ENCODE peak calls at places on chromosomes 7 and 10, in eight cellular contexts. S is effector memory CD4-positive, alpha-beta T cell; E is tibial nerve; L is psoas muscle; Z is adrenal gland; Y is IMR-90; C is uterus; R is CD4-positive, CD25-positive, alpha-beta regulatory T cell. A is an unnamed sample.
A peak's percentile ranks its signal among the peaks of the same experiment; 100 is the strongest.

GRCh38 chr10:47187592-47187991 is 112.4 kb upstream of the GDF10 start:
- DNase-seq in Y (no peak), R (no peak), E (no peak), C (no peak), Z (no peak), L (no peak), S (no peak), A (no peak)

GRCh38 chr10:112721080-112721698 is 228.9 kb upstream of the TCF7L2 start:
- DNase-seq in S (no peak), Z (peak; percentile 50), E (peak; percentile 69), Y (peak; percentile 53), C (no peak), L (no peak), R (no peak), A (peak; percentile 19)

GRCh38 chr7:16978358-16979244 is 96.8 kb upstream of the AGR3 start:
- DNase-seq in Z (no peak), Y (peak; percentile 88), C (no peak), R (no peak), L (no peak), E (no peak), S (no peak), A (no peak)

GRCh38 chr10:117948493-117948892 is 98.2 kb downstream of the RAB11FIP2 start:
- DNase-seq in L (no peak), S (no peak), E (no peak), R (no peak), C (no peak), Y (no peak), Z (no peak), A (no peak)

GRCh38 chr10:76408646-76409045 is 977.2 kb downstream of the LRMDA start:
- DNase-seq in L (no peak), Z (no peak), S (no peak), R (no peak), C (no peak), E (no peak), Y (no peak), A (no peak)

GRCh38 chr10:86330778-86331763 is 35.5 kb downstream of the GRID1 start:
- DNase-seq in C (no peak), R (no peak), S (no peak), L (no peak), Y (no peak), E (no peak), Z (no peak), A (no peak)

GRCh38 chr7:44757311-44757710 is 8.7 kb downstream of the ZMIZ2 start:
- DNase-seq in R (no peak), Y (no peak), Z (no peak), L (no peak), S (no peak), E (no peak), C (peak; percentile 58), A (no peak)

GRCh38 chr10:8312079-8312478 is 257.6 kb downstream of the GATA3 start:
- DNase-seq in C (no peak), R (no peak), L (no peak), S (no peak), Z (no peak), E (no peak), Y (no peak), A (no peak)

GRCh38 chr10:86321568-86321967 is 45.0 kb downstream of the GRID1 start:
- DNase-seq in R (no peak), Y (no peak), Z (no peak), S (no peak), E (no peak), C (no peak), L (no peak), A (peak; percentile 9)

GRCh38 chr10:123573236-123574147 is 92.7 kb upstream of the GPR26 start:
- DNase-seq in L (no peak), Z (peak; percentile 43), C (no peak), Y (no peak), E (no peak), R (peak; percentile 11), S (peak; percentile 3), A (no peak)

GRCh38 chr10:100341953-100342626 is 4.9 kb upstream of the SCD start:
- DNase-seq in R (no peak), Y (peak; percentile 60), Z (peak; percentile 69), E (no peak), S (no peak), L (no peak), C (peak; percentile 23), A (peak; percentile 10)

GRCh38 chr10:78820007-78820362 is 248.8 kb upstream of the ZMIZ1 start:
- DNase-seq in S (no peak), Y (no peak), L (no peak), R (no peak), E (no peak), C (no peak), Z (no peak), A (no peak)

GRCh38 chr7:30252885-30253795 is 31.3 kb upstream of the ZNRF2 start:
- DNase-seq in E (peak; percentile 26), R (no peak), L (peak; percentile 77), Y (no peak), Z (peak; percentile 89), C (no peak), S (no peak), A (no peak)

GRCh38 chr10:58358947-58359346 is 24.1 kb downstream of the UBE2D1 start:
- DNase-seq in R (no peak), C (no peak), Z (no peak), S (no peak), L (no peak), Y (no peak), E (no peak), A (no peak)

GRCh38 chr10:58359541-58359940 is 24.7 kb downstream of the UBE2D1 start:
- DNase-seq in E (no peak), R (no peak), Z (no peak), S (no peak), Y (no peak), L (no peak), C (no peak), A (no peak)

GRCh38 chr10:58361353-58361752 is 23.9 kb upstream of the TFAM start:
- DNase-seq in C (no peak), S (no peak), E (no peak), Y (no peak), L (no peak), Z (no peak), R (no peak), A (no peak)

GRCh38 chr10:58362026-58362799 is 23.0 kb upstream of the TFAM start:
- DNase-seq in R (no peak), S (no peak), Y (peak; percentile 26), E (no peak), C (no peak), L (no peak), Z (no peak), A (no peak)

GRCh38 chr10:58360412-58361004 is 24.7 kb upstream of the TFAM start:
- DNase-seq in E (no peak), L (peak; percentile 65), C (no peak), Y (no peak), S (no peak), Z (peak; percentile 8), R (no peak), A (no peak)
- H3K4me1 ChIP-seq in E (no peaks in the 10 kb centered on the region), L (peaks cover 45% of the 10 kb centered on the region), C (no peaks in the 10 kb centered on the region), Y (peaks cover 1% of the 10 kb centered on the region), S (peaks cover 5% of the 10 kb centered on the region), Z (peaks cover 46% of the 10 kb centered on the region), R (no peaks in the 10 kb centered on the region), A (peaks cover 11% of the 10 kb centered on the region)

GRCh38 chr10:27192284-27192683 is 37.1 kb downstream of the MASTL start:
- DNase-seq in R (no peak), Z (peak; percentile 83), C (no peak), L (no peak), Y (peak; percentile 95), S (no peak), E (no peak), A (no peak)
- H3K27ac ChIP-seq in R (no peak overlapping the region), Z (peak overlapping the region; percentile 52), C (no peak overlapping the region), L (peak overlapping the region; percentile 26), Y (no peak overlapping the region), S (no peak overlapping the region), E (no peak overlapping the region), A (no peak overlapping the region)

GRCh38 chr10:37952051-37952815 is 24.2 kb downstream of the ZNF25 start:
- DNase-seq in Z (no peak), Y (peak; percentile 6), R (no peak), E (no peak), C (no peak), L (no peak), S (no peak), A (no peak)
- H3K9me3 ChIP-seq in Z (no peaks in the 10 kb centered on the region), Y (peaks cover 2% of the 10 kb centered on the region), R (peaks cover 33% of the 10 kb centered on the region), E (no peaks in the 10 kb centered on the region), C (no peaks in the 10 kb centered on the region), L (no peaks in the 10 kb centered on the region), S (peaks cover 11% of the 10 kb centered on the region), A (peaks cover 11% of the 10 kb centered on the region)

DNA sequence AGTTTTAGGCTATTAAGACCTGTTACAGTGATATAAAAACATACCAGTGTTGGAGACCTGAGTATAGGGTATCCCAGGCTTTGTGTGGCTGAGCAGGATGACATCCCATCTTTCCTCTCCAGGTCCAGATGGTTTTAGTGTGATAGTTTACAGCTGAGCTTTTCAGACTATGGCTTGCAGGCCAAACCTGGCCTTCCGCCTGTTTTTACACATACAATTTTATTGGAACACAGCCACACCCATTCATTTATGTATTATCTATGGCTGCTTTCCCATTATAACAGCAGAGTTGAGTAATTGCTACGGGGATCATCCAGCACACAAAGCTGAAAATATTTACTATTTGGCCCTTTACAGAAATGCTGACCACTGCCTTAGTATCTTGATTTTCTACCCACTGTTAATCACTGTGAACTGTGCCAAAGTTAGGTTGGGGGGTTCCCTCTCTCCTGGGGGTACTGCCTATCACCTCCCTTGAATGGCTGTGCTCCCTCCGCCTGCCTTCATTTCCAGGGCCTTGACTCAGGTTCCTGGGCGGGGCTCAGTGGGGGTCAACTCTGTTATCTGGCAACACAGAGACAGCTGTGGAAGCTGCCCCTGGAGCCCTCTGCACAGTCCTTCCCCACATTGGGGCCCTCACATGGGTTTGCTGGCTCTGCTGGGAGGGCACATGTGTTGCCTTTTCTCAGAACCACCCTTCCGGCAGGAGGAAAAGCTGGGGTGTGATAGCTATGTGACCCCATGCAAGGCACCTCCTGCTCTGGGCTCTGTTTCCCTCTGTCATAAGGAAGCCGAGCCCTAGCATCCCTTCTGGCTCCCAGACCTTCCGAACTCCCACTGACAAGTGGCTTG is 40.3 kb upstream of the SH2D4B start:
- DNase-seq in R (no peak), E (no peak), C (peak; percentile 38), S (no peak), Z (peak; percentile 40), Y (peak; percentile 72), L (peak; percentile 72), A (no peak)
- H3K4me1 ChIP-seq in R (peaks cover 95% of the 10 kb centered on the region), E (peaks cover 96% of the 10 kb centered on the region), C (peaks cover 20% of the 10 kb centered on the region), S (peaks cover 90% of the 10 kb centered on the region), Z (peaks cover 71% of the 10 kb centered on the region), Y (peaks cover 36% of the 10 kb centered on the region), L (peaks cover 50% of the 10 kb centered on the region), A (peaks cover 97% of the 10 kb centered on the region)

GRCh38 chr10:12418000-12418399 is 68.7 kb downstream of the CAMK1D start:
- DNase-seq in L (peak; percentile 82), S (no peak), R (no peak), E (peak; percentile 81), Z (no peak), Y (peak; percentile 56), C (peak; percentile 70), A (no peak)
- H3K27ac ChIP-seq in L (no peak overlapping the region), S (no peak overlapping the region), R (no peak overlapping the region), E (no peak overlapping the region), Z (no peak overlapping the region), Y (no peak overlapping the region), C (peak overlapping the region; percentile 65), A (no peak overlapping the region)

GRCh38 chr10:18571780-18572179 is 79.6 kb downstream of the NSUN6 start:
- DNase-seq in E (no peak), Y (no peak), S (no peak), R (no peak), C (no peak), Z (no peak), L (no peak), A (no peak)
- H3K9me3 ChIP-seq in E (no peaks in the 10 kb centered on the region), Y (no peaks in the 10 kb centered on the region), S (no peaks in the 10 kb centered on the region), R (no peaks in the 10 kb centered on the region), C (no peaks in the 10 kb centered on the region), Z (no peaks in the 10 kb centered on the region), L (peaks cover 4% of the 10 kb centered on the region), A (peaks cover 7% of the 10 kb centered on the region)

A was measured in CD8-positive, alpha-beta memory T cell.